ENCODE peak calls at places on chromosomes 4 and X, in eight cellular contexts. H is effector memory CD8-positive, alpha-beta T cell; I is activated CD8-positive, alpha-beta T cell treated with anti-CD3 and anti-CD28 coated beads, Interleukin-2, amount 10 ng/mL, durations not matched to agents 7 days and 5 days; Z is stimulated activated memory B cell treated with anti-CD40 and anti-IgM and Interleukin-4, amounts not matched to agents 10 μg/mL and 1 μg/mL and 100 μg/mL, for 72 hours; A is upper lobe of right lung; N is heart left ventricle; V is mucosa of descending colon; B is left lobe of liver. M is an unnamed sample.

GRCh38 chr4:135385830-135386581 is 1184.4 kb upstream of the PABPC4L start:
- ATAC-seq in H (no peak), I (no peak), Z (no peak), A (no peak), N (no peak), V (no peak), B (no peak), M (no peak)

GRCh38 chr4:130901321-130901720 is 1805.4 kb downstream of the C4orf33 start:
- ATAC-seq in H (no peak), I (no peak), Z (no peak), A (no peak), N (no peak), V (no peak), B (no peak), M (no peak)

GRCh38 chr4:127732623-127733199 is 2.5 kb downstream of the SLC25A31 start:
- ATAC-seq in H (no peak), I (no peak), Z (peak), A (peak), N (peak), V (peak), B (peak), M (peak)

GRCh38 chr4:118287691-118288090 is 65.1 kb downstream of the PRSS12 start:
- ATAC-seq in H (no peak), I (no peak), Z (no peak), A (no peak), N (no peak), V (no peak), B (peak), M (no peak)

GRCh38 chrX:56248492-56248891 is 16.3 kb downstream of the KLF8 start:
- ATAC-seq in H (peak), I (peak), Z (peak), A (peak), N (peak), V (peak), B (peak), M (peak)

GRCh38 chrX:27863813-27864212 is 56.0 kb downstream of the MAGEB10 start:
- ATAC-seq in H (no peak), I (no peak), Z (no peak), A (no peak), N (no peak), V (no peak), B (no peak), M (no peak)

GRCh38 chrX:132118361-132118760 is 9.5 kb downstream of the FRMD7 start:
- ATAC-seq in H (no peak), I (no peak), Z (no peak), A (no peak), N (no peak), V (no peak), B (no peak), M (no peak)

GRCh38 chr4:86846921-86847320 is 2.3 kb downstream of the SLC10A6 start:
- ATAC-seq in H (no peak), I (no peak), Z (no peak), A (no peak), N (peak), V (no peak), B (no peak), M (no peak)

GRCh38 chr4:182188622-182189021 is 54.6 kb upstream of the TENM3 start:
- ATAC-seq in H (no peak), I (no peak), Z (no peak), A (no peak), N (no peak), V (no peak), B (no peak), M (peak)

GRCh38 chr4:1251773-1252066 is 2.8 kb upstream of the CTBP1 start:
- ATAC-seq in H (no peak), I (no peak), Z (no peak), A (no peak), N (no peak), V (no peak), B (no peak), M (no peak)

GRCh38 chr4:146029939-146030710 is 91.5 kb upstream of the ZNF827 start:
- ATAC-seq in H (peak), I (no peak), Z (peak), A (no peak), N (no peak), V (peak), B (no peak), M (no peak)

M was measured in gastroesophageal sphincter.